ENCODE peak calls at places on chromosomes 6 and 20, in four cellular contexts. I is fibroblast of lung, G is islet precursor cell, Y is mucosa of gallbladder. S is an unnamed sample.

GRCh38 chr6:120935007-120935406 is 399.3 kb downstream of the TBC1D32 start:
- DNase-seq in Y (no peak), G (no peak), I (no peak), S (no peak)

GRCh38 chr6:131909408-131910218 is 41.6 kb downstream of the CCN2 start:
- DNase-seq in G (peak; percentile 79), I (peak; percentile 79), Y (peak; percentile 83), S (peak; percentile 91)

GRCh38 chr6:14280006-14280510 is 162.5 kb downstream of the CD83 start:
- DNase-seq in I (no peak), Y (no peak), G (no peak), S (no peak)

GRCh38 chr20:17806739-17807441 is 107.1 kb downstream of the BANF2 start:
- DNase-seq in G (no peak), Y (peak; percentile 63), I (peak; percentile 89), S (peak; percentile 92)

GRCh38 chr20:52840041-52840440 is 132.1 kb upstream of the TSHZ2 start:
- DNase-seq in I (no peak), Y (no peak), G (no peak), S (no peak)

GRCh38 chr6:40353197-40353966 is 233.8 kb downstream of the LRFN2 start:
- DNase-seq in G (peak; percentile 82), I (no peak), Y (no peak), S (no peak)

GRCh38 chr6:6330407-6330806 is 9.9 kb upstream of the F13A1 start:
- DNase-seq in G (no peak), Y (no peak), I (no peak), S (no peak)

GRCh38 chr6:127069659-127070279 is 48.7 kb upstream of the RSPO3 start:
- DNase-seq in I (peak; percentile 51), Y (no peak), G (no peak), S (no peak)

GRCh38 chr20:61938839-61939690 is 126.6 kb downstream of the TAF4 start:
- DNase-seq in G (no peak), I (no peak), Y (no peak), S (no peak)

GRCh38 chr6:85747654-85748053 is 105.0 kb upstream of the SYNCRIP start:
- DNase-seq in Y (no peak), G (no peak), I (peak; percentile 84), S (no peak)

GRCh38 chr6:127514396-127515227 is 4.5 kb downstream of the MTCL3 start:
- DNase-seq in Y (no peak), I (peak; percentile 39), G (peak; percentile 80), S (peak; percentile 58)

GRCh38 chr20:64083380-64084208 is 604 bp downstream of the LKAAEAR1 start:
- DNase-seq in G (peak; percentile 91), I (peak; percentile 65), Y (peak; percentile 57), S (peak; percentile 79)

GRCh38 chr6:81003156-81003555 is 749.3 kb downstream of the TENT5A start:
- DNase-seq in I (no peak), G (no peak), Y (no peak), S (no peak)

GRCh38 chr6:149648148-149649145 is at the start of gene KATNA1:
- DNase-seq in G (peak; percentile 97), Y (peak; percentile 84), I (peak; percentile 71), S (peak; percentile 91)

GRCh38 chr6:83536034-83536646 is 23.8 kb downstream of the PRSS35 start:
- DNase-seq in I (peak; percentile 67), G (peak; percentile 74), Y (peak; percentile 37), S (peak; percentile 88)

GRCh38 chr6:140537834-140538680 is 1163.6 kb upstream of the CITED2 start:
- DNase-seq in G (peak; percentile 93), Y (peak; percentile 32), I (peak; percentile 98), S (peak; percentile 23)

GRCh38 chr6:107488875-107489635 is 862 bp upstream of the SOBP start:
- DNase-seq in Y (no peak), G (peak; percentile 76), I (peak; percentile 37), S (peak; percentile 65)

GRCh38 chr6:157405986-157406385 is 25.0 kb downstream of the ZDHHC14 start:
- DNase-seq in G (peak; percentile 89), Y (no peak), I (peak; percentile 5), S (no peak)

GRCh38 chr6:34237722-34238506 is 1.2 kb downstream of the HMGA1 start:
- DNase-seq in I (no peak), Y (no peak), G (peak; percentile 73), S (no peak)

GRCh38 chr6:118648866-118649554 is 2.4 kb downstream of the CEP85L start:
- DNase-seq in G (no peak), I (peak; percentile 60), Y (no peak), S (no peak)

GRCh38 chr20:15224199-15224598 is 886.8 kb upstream of the FLRT3 start:
- DNase-seq in G (no peak), I (no peak), Y (no peak), S (no peak)

GRCh38 chr6:170134077-170135040 is 156.5 kb downstream of the DLL1 start:
- DNase-seq in Y (peak; percentile 56), I (no peak), G (peak; percentile 32), S (peak; percentile 65)

GRCh38 chr20:53949319-53949839 is 121.0 kb downstream of the BCAS1 start:
- DNase-seq in Y (peak; percentile 52), G (peak; percentile 77), I (peak; percentile 70), S (no peak)

GRCh38 chr6:92231220-92231701 is 1188.1 kb downstream of the EPHA7 start:
- DNase-seq in I (no peak), Y (no peak), G (no peak), S (no peak)

GRCh38 chr20:31819083-31819784 is at the start of gene MYLK2:
- DNase-seq in Y (no peak), G (no peak), I (no peak), S (no peak)

GRCh38 chr20:11015440-11015839 is 341.6 kb upstream of the JAG1 start:
- DNase-seq in G (no peak), Y (no peak), I (no peak), S (no peak)

GRCh38 chr20:2150660-2151059 is 49.0 kb downstream of the STK35 start:
- DNase-seq in G (no peak), Y (no peak), I (no peak), S (no peak)

GRCh38 chr6:7805088-7805756 is 79.3 kb downstream of the BMP6 start:
- DNase-seq in Y (no peak), I (no peak), G (no peak), S (no peak)

GRCh38 chr6:81896561-81896960 is 144.1 kb upstream of the TENT5A start:
- DNase-seq in Y (no peak), I (no peak), G (no peak), S (no peak)

GRCh38 chr6:156395276-156395675 is 381.9 kb upstream of the ARID1B start:
- DNase-seq in G (no peak), Y (no peak), I (no peak), S (no peak)

S was measured in testis.